ENCODE peak calls at places on chromosomes 13 and 19, in seven cellular contexts. Z, D, M, R, O, K and Q are unnamed samples.

GRCh38 chr13:75508002-75508548 is 26.1 kb upstream of the TBC1D4 start:
- ATAC-seq in Z (no peak), D (no peak), M (no peak), R (no peak), O (no peak), K (no peak), Q (no peak)

GRCh38 chr19:6712692-6713670 is 7.5 kb downstream of the C3 start:
- ATAC-seq in Z (no peak), D (no peak), M (no peak), R (no peak), O (no peak), K (no peak), Q (no peak)

GRCh38 chr19:1501200-1501595 is 10.2 kb downstream of the REEP6 start:
- ATAC-seq in Z (peak; percentile 47), D (no peak), M (no peak), R (no peak), O (no peak), K (no peak), Q (no peak)

GRCh38 chr13:44437356-44438233 is 64.0 kb downstream of the SERP2 start:
- ATAC-seq in Z (no peak), D (peak; percentile 54), M (no peak), R (peak; percentile 23), O (no peak), K (no peak), Q (no peak)

GRCh38 chr13:107743100-107743499 is 472.2 kb downstream of the LIG4 start:
- ATAC-seq in Z (no peak), D (no peak), M (no peak), R (no peak), O (no peak), K (no peak), Q (no peak)

GRCh38 chr19:57671124-57671895 is 2.6 kb downstream of the ZSCAN4 start:
- ATAC-seq in Z (no peak), D (no peak), M (no peak), R (no peak), O (no peak), K (no peak), Q (no peak)

GRCh38 chr13:21538753-21539152 is 65.2 kb downstream of the MICU2 start:
- ATAC-seq in Z (no peak), D (no peak), M (no peak), R (no peak), O (no peak), K (no peak), Q (no peak)

GRCh38 chr19:49932731-49933131 is 3.4 kb upstream of the NUP62 start:
- ATAC-seq in Z (no peak), D (no peak), M (no peak), R (no peak), O (no peak), K (no peak), Q (no peak)

GRCh38 chr13:45108716-45109706 is 11.3 kb upstream of the GTF2F2 start:
- ATAC-seq in Z (no peak), D (peak; percentile 23), M (peak; percentile 98), R (peak; percentile 90), O (peak; percentile 70), K (peak; percentile 96), Q (peak; percentile 88)

GRCh38 chr19:4559569-4559968 is at the start of gene SEMA6B:
- ATAC-seq in Z (no peak), D (peak; percentile 32), M (no peak), R (no peak), O (peak; percentile 42), K (no peak), Q (no peak)

GRCh38 chr13:29573190-29573589 is 22.3 kb downstream of the SLC7A1 start:
- ATAC-seq in Z (peak; percentile 49), D (peak; percentile 78), M (no peak), R (no peak), O (no peak), K (no peak), Q (no peak)

GRCh38 chr19:10230155-10230903 is 802 bp downstream of the S1PR2 start:
- ATAC-seq in Z (no peak), D (peak; percentile 57), M (peak; percentile 71), R (peak; percentile 61), O (peak; percentile 45), K (peak; percentile 37), Q (peak; percentile 72)

GRCh38 chr19:5254944-5255343 is 85.7 kb downstream of the PTPRS start:
- ATAC-seq in Z (no peak), D (no peak), M (no peak), R (no peak), O (no peak), K (no peak), Q (no peak)

GRCh38 chr19:18893573-18894253 is 2.2 kb downstream of the CERS1 start:
- ATAC-seq in Z (no peak), D (no peak), M (no peak), R (no peak), O (no peak), K (no peak), Q (no peak)

GRCh38 chr19:12840091-12841079 is 2.1 kb downstream of the MAST1 start:
- ATAC-seq in Z (peak; percentile 28), D (peak; percentile 58), M (peak; percentile 37), R (peak; percentile 53), O (peak; percentile 11), K (no peak), Q (peak; percentile 40)